ENCODE peak calls at places on chromosomes 6 and 20, in six cellular contexts. One of them, this sample, is unnamed.
A peak's percentile ranks its signal among the peaks of the same experiment; 100 is the strongest.

GRCh38 chr6:88008411-88008810 is 39.2 kb upstream of the SPACA1 start:
- DNase-seq in IMR-90: no peak
- DNase-seq in tibial nerve: no peak
- DNase-seq in spleen: no peak
- DNase-seq in sigmoid colon: no peak
- DNase-seq in Caco-2: no peak
- DNase-seq in this sample: no peak

GRCh38 chr6:44268095-44268628 is 2.1 kb upstream of the TMEM151B start:
- DNase-seq in Caco-2: peak; percentile 81
- DNase-seq in tibial nerve: no peak
- DNase-seq in sigmoid colon: no peak
- DNase-seq in spleen: peak; percentile 82
- DNase-seq in IMR-90: peak; percentile 46
- DNase-seq in this sample: peak; percentile 88

GRCh38 chr20:14498809-14499208 is 161.4 kb upstream of the FLRT3 start:
- DNase-seq in Caco-2: no peak
- DNase-seq in sigmoid colon: no peak
- DNase-seq in IMR-90: no peak
- DNase-seq in spleen: no peak
- DNase-seq in tibial nerve: no peak
- DNase-seq in this sample: peak; percentile 50

GRCh38 chr6:45586216-45587171 is 208.8 kb upstream of the SUPT3H start:
- DNase-seq in sigmoid colon: no peak
- DNase-seq in Caco-2: no peak
- DNase-seq in spleen: no peak
- DNase-seq in tibial nerve: no peak
- DNase-seq in IMR-90: no peak
- DNase-seq in this sample: peak; percentile 71

GRCh38 chr6:133837801-133838349 is 51.0 kb upstream of the TCF21 start:
- DNase-seq in Caco-2: peak; percentile 83
- DNase-seq in tibial nerve: no peak
- DNase-seq in spleen: peak; percentile 80
- DNase-seq in sigmoid colon: no peak
- DNase-seq in IMR-90: no peak
- DNase-seq in this sample: peak; percentile 40

GRCh38 chr20:33576432-33576883 is 85.7 kb upstream of the C20orf144 start:
- DNase-seq in IMR-90: peak; percentile 5
- DNase-seq in spleen: no peak
- DNase-seq in Caco-2: peak; percentile 45
- DNase-seq in sigmoid colon: no peak
- DNase-seq in tibial nerve: no peak
- DNase-seq in this sample: no peak

GRCh38 chr6:54595844-54596243 is 250.7 kb upstream of the FAM83B start:
- DNase-seq in tibial nerve: no peak
- DNase-seq in spleen: no peak
- DNase-seq in IMR-90: peak; percentile 79
- DNase-seq in sigmoid colon: no peak
- DNase-seq in Caco-2: no peak
- DNase-seq in this sample: no peak

GRCh38 chr20:16929756-16930155 is 181.6 kb downstream of the OTOR start:
- DNase-seq in Caco-2: no peak
- DNase-seq in sigmoid colon: no peak
- DNase-seq in tibial nerve: no peak
- DNase-seq in spleen: no peak
- DNase-seq in IMR-90: peak; percentile 59
- DNase-seq in this sample: no peak

GRCh38 chr20:16526433-16527380 is 46.5 kb downstream of the KIF16B start:
- DNase-seq in tibial nerve: no peak
- DNase-seq in sigmoid colon: no peak
- DNase-seq in Caco-2: no peak
- DNase-seq in spleen: no peak
- DNase-seq in IMR-90: peak; percentile 40
- DNase-seq in this sample: no peak

GRCh38 chr6:37516076-37516919 is 16.6 kb upstream of the CCDC167 start:
- DNase-seq in spleen: peak; percentile 90
- DNase-seq in tibial nerve: no peak
- DNase-seq in Caco-2: no peak
- DNase-seq in IMR-90: no peak
- DNase-seq in sigmoid colon: peak; percentile 72
- DNase-seq in this sample: peak; percentile 51

GRCh38 chr20:46838002-46838401 is 56.6 kb upstream of the EYA2 start:
- DNase-seq in sigmoid colon: no peak
- DNase-seq in spleen: no peak
- DNase-seq in Caco-2: peak; percentile 25
- DNase-seq in tibial nerve: no peak
- DNase-seq in IMR-90: no peak
- DNase-seq in this sample: no peak

GRCh38 chr20:56518126-56518525 is 6.4 kb upstream of the FAM209A start:
- DNase-seq in spleen: peak; percentile 46
- DNase-seq in sigmoid colon: no peak
- DNase-seq in IMR-90: no peak
- DNase-seq in Caco-2: no peak
- DNase-seq in tibial nerve: no peak
- DNase-seq in this sample: no peak

GRCh38 chr6:70124882-70125535 is 177.9 kb downstream of the COL9A1 start:
- DNase-seq in Caco-2: no peak
- DNase-seq in sigmoid colon: no peak
- DNase-seq in tibial nerve: no peak
- DNase-seq in IMR-90: peak; percentile 19
- DNase-seq in spleen: no peak
- DNase-seq in this sample: no peak

GRCh38 chr20:20666359-20666758 is 46.1 kb downstream of the RALGAPA2 start:
- DNase-seq in tibial nerve: no peak
- DNase-seq in sigmoid colon: no peak
- DNase-seq in Caco-2: no peak
- DNase-seq in spleen: no peak
- DNase-seq in IMR-90: no peak
- DNase-seq in this sample: no peak

GRCh38 chr20:51456511-51457280 is 85.8 kb downstream of the NFATC2 start:
- DNase-seq in IMR-90: peak; percentile 95
- DNase-seq in Caco-2: no peak
- DNase-seq in spleen: peak; percentile 90
- DNase-seq in tibial nerve: peak; percentile 97
- DNase-seq in sigmoid colon: peak; percentile 98
- DNase-seq in this sample: no peak

GRCh38 chr20:62427172-62428007 is at the start of gene RBBP8NL:
- DNase-seq in Caco-2: peak; percentile 100
- DNase-seq in spleen: no peak
- DNase-seq in sigmoid colon: no peak
- DNase-seq in IMR-90: no peak
- DNase-seq in tibial nerve: no peak
- DNase-seq in this sample: no peak

GRCh38 chr6:84739866-84740208 is 24.6 kb downstream of the TBX18 start:
- DNase-seq in sigmoid colon: no peak
- DNase-seq in IMR-90: no peak
- DNase-seq in spleen: no peak
- DNase-seq in Caco-2: no peak
- DNase-seq in tibial nerve: no peak
- DNase-seq in this sample: no peak

GRCh38 chr20:45226287-45226686 is 5.1 kb downstream of the SEMG2 start:
- DNase-seq in tibial nerve: no peak
- DNase-seq in spleen: no peak
- DNase-seq in Caco-2: no peak
- DNase-seq in sigmoid colon: no peak
- DNase-seq in IMR-90: no peak
- DNase-seq in this sample: no peak
- H3K27me3 ChIP-seq in tibial nerve: no peaks in the 10 kb centered on the region
- H3K27me3 ChIP-seq in spleen: no peaks in the 10 kb centered on the region
- H3K27me3 ChIP-seq in Caco-2: no peaks in the 10 kb centered on the region
- H3K27me3 ChIP-seq in sigmoid colon: no peaks in the 10 kb centered on the region
- H3K27me3 ChIP-seq in IMR-90: no peaks in the 10 kb centered on the region
- H3K27me3 ChIP-seq in this sample: no peaks in the 10 kb centered on the region

GRCh38 chr20:421685-422250 is 13.7 kb downstream of the RBCK1 start:
- DNase-seq in tibial nerve: no peak
- DNase-seq in Caco-2: no peak
- DNase-seq in sigmoid colon: no peak
- DNase-seq in IMR-90: no peak
- DNase-seq in spleen: peak; percentile 43
- DNase-seq in this sample: no peak

GRCh38 chr20:418858-419365 is 10.8 kb downstream of the RBCK1 start:
- DNase-seq in IMR-90: no peak
- DNase-seq in tibial nerve: no peak
- DNase-seq in Caco-2: no peak
- DNase-seq in spleen: peak; percentile 68
- DNase-seq in sigmoid colon: no peak
- DNase-seq in this sample: no peak

GRCh38 chr20:419556-420168 is 11.6 kb downstream of the RBCK1 start:
- DNase-seq in sigmoid colon: no peak
- DNase-seq in Caco-2: no peak
- DNase-seq in spleen: peak; percentile 78
- DNase-seq in tibial nerve: no peak
- DNase-seq in IMR-90: no peak
- DNase-seq in this sample: no peak

GRCh38 chr20:420169-420620 is 12.1 kb downstream of the RBCK1 start:
- DNase-seq in spleen: no peak
- DNase-seq in IMR-90: no peak
- DNase-seq in Caco-2: no peak
- DNase-seq in sigmoid colon: no peak
- DNase-seq in tibial nerve: no peak
- DNase-seq in this sample: no peak

DNA sequence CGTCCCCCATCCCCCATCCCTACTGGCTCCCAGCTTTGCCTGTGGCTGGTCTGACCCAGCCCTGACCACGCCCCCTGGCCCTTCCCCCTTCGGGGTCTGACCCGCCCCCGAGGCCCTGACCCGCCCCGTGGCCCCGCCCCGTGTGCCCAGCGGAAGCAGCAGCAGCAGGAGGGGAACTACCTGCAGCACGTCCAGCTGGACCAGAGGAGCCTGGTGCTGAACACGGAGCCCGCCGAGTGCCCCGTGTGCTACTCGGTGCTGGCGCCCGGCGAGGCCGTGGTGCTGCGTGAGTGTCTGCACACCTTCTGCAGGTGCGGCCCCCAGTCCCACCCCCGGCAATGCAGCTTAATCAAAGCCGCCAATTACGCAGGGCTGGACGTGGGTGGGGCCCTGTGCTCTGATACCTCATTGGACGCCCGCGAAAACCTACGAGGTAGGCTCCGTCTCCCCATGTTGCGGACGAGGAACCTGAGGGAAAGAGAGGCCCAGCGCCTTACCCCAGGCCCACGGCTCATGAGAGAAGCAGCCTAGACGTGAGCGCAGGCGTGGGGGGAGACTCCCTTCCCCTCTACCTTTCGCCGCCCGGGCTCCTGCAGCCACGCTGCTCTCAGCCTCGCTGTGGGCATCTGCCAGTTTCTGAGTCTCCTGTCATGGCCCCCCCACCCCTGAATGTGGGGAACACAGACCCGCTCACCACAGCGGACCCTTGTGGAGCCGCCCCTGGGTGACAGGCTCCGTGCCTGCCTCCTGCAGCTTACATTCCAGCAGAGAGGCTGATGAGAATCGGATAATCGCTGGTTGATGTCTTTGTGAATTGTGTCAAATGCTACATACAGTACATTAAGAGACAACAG is 12.8 kb downstream of the RBCK1 start:
- DNase-seq in tibial nerve: no peak
- DNase-seq in Caco-2: peak; percentile 56
- DNase-seq in sigmoid colon: no peak
- DNase-seq in spleen: peak; percentile 86
- DNase-seq in IMR-90: no peak
- DNase-seq in this sample: peak; percentile 47
- H3K36me3 ChIP-seq in tibial nerve: peaks cover 15% of the 10 kb centered on the region
- H3K36me3 ChIP-seq in Caco-2: peaks cover 1% of the 10 kb centered on the region
- H3K36me3 ChIP-seq in sigmoid colon: peaks cover 85% of the 10 kb centered on the region
- H3K36me3 ChIP-seq in spleen: peaks cover 97% of the 10 kb centered on the region
- H3K36me3 ChIP-seq in IMR-90: peaks cover 51% of the 10 kb centered on the region
- H3K36me3 ChIP-seq in this sample: peaks cover 6% of the 10 kb centered on the region

GRCh38 chr20:23868321-23868720 is 11.2 kb downstream of the CST5 start:
- DNase-seq in tibial nerve: no peak
- DNase-seq in sigmoid colon: no peak
- DNase-seq in Caco-2: peak; percentile 33
- DNase-seq in IMR-90: no peak
- DNase-seq in spleen: no peak
- DNase-seq in this sample: no peak
- H3K27me3 ChIP-seq in tibial nerve: no peaks in the 10 kb centered on the region
- H3K27me3 ChIP-seq in sigmoid colon: no peaks in the 10 kb centered on the region
- H3K27me3 ChIP-seq in Caco-2: no peaks in the 10 kb centered on the region
- H3K27me3 ChIP-seq in IMR-90: no peaks in the 10 kb centered on the region
- H3K27me3 ChIP-seq in spleen: no peaks in the 10 kb centered on the region
- H3K27me3 ChIP-seq in this sample: no peaks in the 10 kb centered on the region

GRCh38 chr6:43192911-43193310 is 10.9 kb downstream of the CUL9 start:
- DNase-seq in spleen: peak; percentile 51
- DNase-seq in tibial nerve: no peak
- DNase-seq in Caco-2: no peak
- DNase-seq in IMR-90: no peak
- DNase-seq in sigmoid colon: no peak
- DNase-seq in this sample: no peak
- H3K36me3 ChIP-seq in spleen: peaks cover 99% of the 10 kb centered on the region
- H3K36me3 ChIP-seq in tibial nerve: peaks cover 15% of the 10 kb centered on the region
- H3K36me3 ChIP-seq in Caco-2: no peaks in the 10 kb centered on the region
- H3K36me3 ChIP-seq in IMR-90: peaks cover 45% of the 10 kb centered on the region
- H3K36me3 ChIP-seq in sigmoid colon: peaks cover 90% of the 10 kb centered on the region
- H3K36me3 ChIP-seq in this sample: peaks cover 74% of the 10 kb centered on the region

DNA sequence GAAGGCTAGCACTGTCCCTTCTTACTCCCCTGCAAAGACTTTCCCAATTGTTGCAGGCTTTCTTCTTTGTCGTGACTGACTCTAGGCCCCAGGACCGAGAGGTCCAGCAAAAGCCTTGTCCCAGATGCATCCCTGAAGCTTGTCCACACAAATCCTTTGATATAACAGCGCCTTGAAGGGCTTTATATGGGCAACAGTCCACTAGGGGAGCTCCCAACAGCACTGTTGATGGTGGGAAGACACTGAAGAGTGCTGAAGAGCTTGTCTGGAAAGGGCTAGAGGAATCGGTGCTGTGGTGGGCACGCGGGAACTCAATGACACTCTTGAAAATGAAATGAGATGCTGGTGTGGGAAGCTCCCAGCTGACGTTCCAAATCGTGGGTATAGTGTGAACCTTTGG is 316.1 kb upstream of the CDH4 start:
- DNase-seq in Caco-2: no peak
- DNase-seq in IMR-90: no peak
- DNase-seq in tibial nerve: no peak
- DNase-seq in sigmoid colon: no peak
- DNase-seq in spleen: no peak
- DNase-seq in this sample: no peak
- H3K27me3 ChIP-seq in Caco-2: no peaks in the 10 kb centered on the region
- H3K27me3 ChIP-seq in IMR-90: no peaks in the 10 kb centered on the region
- H3K27me3 ChIP-seq in tibial nerve: no peaks in the 10 kb centered on the region
- H3K27me3 ChIP-seq in sigmoid colon: no peaks in the 10 kb centered on the region
- H3K27me3 ChIP-seq in spleen: no peaks in the 10 kb centered on the region
- H3K27me3 ChIP-seq in this sample: peaks cover 72% of the 10 kb centered on the region

GRCh38 chr6:109443425-109443950 is 3.0 kb downstream of the SMPD2 start:
- DNase-seq in sigmoid colon: no peak
- DNase-seq in spleen: no peak
- DNase-seq in tibial nerve: no peak
- DNase-seq in IMR-90: no peak
- DNase-seq in Caco-2: no peak
- DNase-seq in this sample: no peak
- H3K36me3 ChIP-seq in sigmoid colon: peaks cover 19% of the 10 kb centered on the region
- H3K36me3 ChIP-seq in spleen: peaks cover 66% of the 10 kb centered on the region
- H3K36me3 ChIP-seq in tibial nerve: no peaks in the 10 kb centered on the region
- H3K36me3 ChIP-seq in IMR-90: peaks cover 50% of the 10 kb centered on the region
- H3K36me3 ChIP-seq in Caco-2: no peaks in the 10 kb centered on the region
- H3K36me3 ChIP-seq in this sample: peaks cover 42% of the 10 kb centered on the region

This sample was measured in WERI-Rb-1.